ENCODE peak calls at places on chromosomes 11 and 22, in five cellular contexts. B is K562, F is H1, M is GM12878, G is HepG2. L is an unnamed sample.

GRCh38 chr11:45470151-45471001 is 184.2 kb upstream of the SYT13 start:
- DNase-seq in B (no peak), F (no peak), M (no peak), G (no peak), L (no peak)

GRCh38 chr11:102589047-102589459 is 36.1 kb downstream of the MMP20 start:
- DNase-seq in B (no peak), F (no peak), M (peak), G (no peak), L (no peak)

GRCh38 chr22:38034278-38034882 is 22.8 kb upstream of the PICK1 start:
- DNase-seq in B (peak), F (peak), M (peak), G (peak), L (peak)

GRCh38 chr22:29346659-29347058 is 31.2 kb upstream of the RASL10A start:
- DNase-seq in B (no peak), F (no peak), M (no peak), G (no peak), L (no peak)

GRCh38 chr11:130624946-130625345 is 176.5 kb downstream of the ADAMTS15 start:
- DNase-seq in B (no peak), F (no peak), M (no peak), G (no peak), L (no peak)

GRCh38 chr11:134497586-134497985 is 85.5 kb upstream of the B3GAT1 start:
- DNase-seq in B (no peak), F (no peak), M (no peak), G (no peak), L (no peak)

GRCh38 chr11:106998126-106998525 is 20.1 kb downstream of the GUCY1A2 start:
- DNase-seq in B (no peak), F (no peak), M (no peak), G (no peak), L (no peak)

GRCh38 chr11:65662247-65662801 is 392 bp downstream of the RELA start:
- DNase-seq in B (no peak), F (no peak), M (no peak), G (no peak), L (no peak)

GRCh38 chr11:30426781-30427180 is 103.9 kb downstream of the ARL14EP start:
- DNase-seq in B (no peak), F (no peak), M (no peak), G (no peak), L (no peak)

GRCh38 chr11:126989942-126990715 is 10.4 kb downstream of the KIRREL3 start:
- DNase-seq in B (peak), F (peak), M (no peak), G (peak), L (peak)

GRCh38 chr22:50506611-50507420 is 686 bp downstream of the LMF2 start:
- DNase-seq in B (no peak), F (no peak), M (no peak), G (no peak), L (no peak)

GRCh38 chr22:48936391-48936790 is 891.3 kb downstream of the BRD1 start:
- DNase-seq in B (no peak), F (no peak), M (no peak), G (no peak), L (no peak)

GRCh38 chr22:37019309-37020191 is at the start of the genes MPST and TST:
- DNase-seq in B (peak), F (no peak), M (no peak), G (peak), L (no peak)

GRCh38 chr11:13386567-13386966 is 76.5 kb downstream of the BTBD10 start:
- DNase-seq in B (no peak), F (no peak), M (no peak), G (peak), L (no peak)

GRCh38 chr11:71139516-71140205 is 112.7 kb downstream of the SHANK2 start:
- DNase-seq in B (no peak), F (no peak), M (no peak), G (peak), L (no peak)

GRCh38 chr11:2466869-2467694 is 22.3 kb downstream of the KCNQ1 start:
- DNase-seq in B (peak), F (no peak), M (no peak), G (no peak), L (no peak)

GRCh38 chr22:49091451-49091850 is 736.2 kb downstream of the BRD1 start:
- DNase-seq in B (no peak), F (no peak), M (no peak), G (no peak), L (no peak)

GRCh38 chr11:67118059-67118766 is 850 bp upstream of the KDM2A start:
- DNase-seq in B (no peak), F (no peak), M (no peak), G (no peak), L (no peak)

GRCh38 chr11:116207349-116207748 is 565.4 kb downstream of the BUD13 start:
- DNase-seq in B (no peak), F (no peak), M (no peak), G (no peak), L (no peak)

GRCh38 chr22:23279781-23280180 is 99.5 kb downstream of the BCR start:
- DNase-seq in B (peak), F (no peak), M (no peak), G (no peak), L (no peak)

GRCh38 chr22:18044548-18045271 is 20.3 kb upstream of the MICAL3 start:
- DNase-seq in B (no peak), F (no peak), M (no peak), G (peak), L (no peak)

GRCh38 chr22:22827187-22827948 is 60.2 kb upstream of the IGLL5 start:
- DNase-seq in B (no peak), F (no peak), M (no peak), G (no peak), L (no peak)

GRCh38 chr22:37195921-37196320 is 7.9 kb upstream of the C1QTNF6 start:
- DNase-seq in B (no peak), F (no peak), M (no peak), G (no peak), L (no peak)

GRCh38 chr22:49589301-49589700 is 238.4 kb downstream of the BRD1 start:
- DNase-seq in B (no peak), F (no peak), M (no peak), G (no peak), L (no peak)

GRCh38 chr11:6655020-6655789 is 404 bp downstream of the DCHS1 start:
- DNase-seq in B (no peak), F (no peak), M (no peak), G (no peak), L (no peak)

GRCh38 chr11:26187639-26188038 is 144.3 kb upstream of the ANO3 start:
- DNase-seq in B (no peak), F (no peak), M (no peak), G (peak), L (no peak)

GRCh38 chr22:23837911-23838685 is 708 bp downstream of the DERL3 start:
- DNase-seq in B (no peak), F (no peak), M (no peak), G (no peak), L (no peak)

GRCh38 chr11:16792426-16792825 is 54.0 kb downstream of the C11orf58 start:
- DNase-seq in B (no peak), F (no peak), M (no peak), G (no peak), L (no peak)

GRCh38 chr11:33895752-33896137 is 3.9 kb upstream of the LMO2 start:
- DNase-seq in B (no peak), F (no peak), M (no peak), G (no peak), L (no peak)

GRCh38 chr22:23106906-23107367 is 34.9 kb downstream of the RSPH14 start:
- DNase-seq in B (peak), F (no peak), M (no peak), G (peak), L (no peak)

GRCh38 chr11:34707462-34707840 is 86.6 kb downstream of the EHF start:
- DNase-seq in B (no peak), F (no peak), M (no peak), G (no peak), L (no peak)

GRCh38 chr22:46653596-46653995 is 33.4 kb downstream of the GRAMD4 start:
- DNase-seq in B (no peak), F (no peak), M (peak), G (no peak), L (no peak)

GRCh38 chr11:62604460-62605130 is 2.9 kb upstream of the MTA2 start:
- DNase-seq in B (no peak), F (no peak), M (no peak), G (peak), L (no peak)

GRCh38 chr22:39965749-39966148 is 5.6 kb downstream of the TMA7B start:
- DNase-seq in B (peak), F (no peak), M (no peak), G (no peak), L (no peak)

GRCh38 chr11:71252782-71253730 is 679 bp upstream of the SHANK2 start:
- DNase-seq in B (no peak), F (no peak), M (no peak), G (peak), L (peak)

GRCh38 chr11:94193288-94193687 is 64.6 kb downstream of the PANX1 start:
- DNase-seq in B (no peak), F (no peak), M (no peak), G (no peak), L (no peak)

GRCh38 chr22:37809672-37810333 is 2.1 kb downstream of the GCAT start:
- DNase-seq in B (no peak), F (no peak), M (no peak), G (no peak), L (no peak)

GRCh38 chr22:49965291-49966040 is 4.9 kb downstream of the PIM3 start:
- DNase-seq in B (no peak), F (no peak), M (no peak), G (no peak), L (no peak)

GRCh38 chr11:122663764-122664163 is 8.2 kb downstream of the UBASH3B start:
- DNase-seq in B (no peak), F (no peak), M (no peak), G (no peak), L (no peak)

DNA sequence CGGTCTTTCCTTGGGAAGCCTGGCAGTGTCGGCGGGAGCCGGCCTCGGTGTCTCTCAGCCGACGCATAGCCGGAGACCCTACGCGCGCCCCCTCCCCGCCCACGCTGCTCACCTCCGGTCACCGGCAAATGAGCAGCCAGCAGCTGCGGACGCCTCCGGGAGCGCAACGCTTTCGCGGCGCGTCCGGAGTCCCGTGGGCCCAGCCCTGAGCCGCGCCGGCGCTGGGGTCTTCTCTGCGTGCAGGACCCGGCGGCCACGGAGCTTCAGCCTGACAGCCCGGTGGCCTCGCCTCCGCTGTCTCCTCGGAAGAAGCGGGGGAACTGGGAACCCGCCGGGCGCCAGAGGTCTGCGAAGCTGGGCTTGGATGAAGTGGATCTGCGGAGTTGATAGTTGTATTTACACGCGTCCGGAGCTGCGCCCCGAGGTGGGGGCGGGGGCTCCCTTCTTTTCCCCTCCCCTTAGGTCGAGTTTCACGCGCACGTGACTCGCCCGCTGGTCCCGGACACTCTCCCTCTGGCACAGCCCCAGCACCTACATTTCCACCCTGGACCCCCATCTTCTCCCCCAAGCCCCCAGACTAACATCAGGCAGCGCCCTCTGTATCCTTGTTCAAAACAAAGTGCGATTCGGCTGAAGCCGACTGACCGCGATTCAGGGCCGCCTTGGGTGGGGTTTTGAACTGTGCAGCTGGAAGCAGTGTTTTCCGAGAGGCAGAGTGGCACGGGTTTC is at the start of gene SLC43A1:
- DNase-seq in B (peak), F (no peak), M (no peak), G (peak), L (no peak)
- TF ChIP-seq RAD21 in B (no peak), F (no peak), M (no peak), G (no peak), L (no peak)

GRCh38 chr11:112903310-112903709 is 57.9 kb upstream of the NCAM1 start:
- DNase-seq in B (no peak), F (no peak), M (no peak), G (no peak), L (no peak)
- TF ChIP-seq ZNF274 in B (no peak), F (no peak), M (no peak), G (no peak), L (no peak)

GRCh38 chr11:46674463-46675287 is 25.7 kb downstream of the ARHGAP1 start:
- DNase-seq in B (peak), F (peak), M (no peak), G (peak), L (no peak)
- TF ChIP-seq RAD21 in B (no peak), F (no peak), M (no peak), G (no peak), L (no peak)

DNA sequence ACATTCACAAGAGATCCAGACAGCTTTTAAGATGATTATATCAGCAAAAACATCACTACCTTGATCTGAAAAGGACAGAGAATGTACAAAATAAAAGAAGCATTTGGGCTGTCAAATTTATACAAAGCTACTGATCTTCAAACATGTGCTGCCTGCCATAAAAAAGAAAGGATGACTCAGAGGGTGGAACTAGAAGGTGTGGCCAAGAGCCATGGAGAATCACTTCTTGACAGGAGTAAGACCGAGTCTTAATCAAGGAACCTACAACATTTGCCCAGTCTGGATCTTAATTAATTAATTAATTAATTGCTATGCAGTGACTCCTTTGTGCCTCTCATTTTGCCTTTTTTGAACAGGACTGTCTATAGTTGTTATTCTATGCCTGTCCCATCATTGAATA is 33.2 kb downstream of the C11orf96 start:
- DNase-seq in B (no peak), F (no peak), M (no peak), G (no peak), L (no peak)
- TF ChIP-seq ZNF274 in B (no peak), F (no peak), M (no peak), G (no peak), L (no peak)